ENCODE peak calls at places on chromosomes 13 and 19, in nine cellular contexts. T is AG09309, N is AG10803, J is left ventricle myocardium inferior, S is fibroblast of lung, X is GM23338, G is fibroblast of pulmonary artery, O is AG04450, R is dorsolateral prefrontal cortex. B is an unnamed sample.

GRCh38 chr13:40132249-40132648 is 476.8 kb downstream of the COG6 start:
- DNase-seq in O (no peak), R (no peak), S (no peak), T (no peak), X (no peak), J (no peak), G (no peak), N (no peak), B (no peak)

GRCh38 chr13:113947321-113948033 is 26.4 kb downstream of the C13orf46 start:
- DNase-seq in J (peak; percentile 42), N (peak; percentile 81), S (peak; percentile 64), T (no peak), O (no peak), X (peak; percentile 27), G (peak; percentile 61), R (peak; percentile 61), B (peak; percentile 64)

GRCh38 chr13:22929391-22930126 is 251.2 kb upstream of the SGCG start:
- DNase-seq in T (no peak), N (no peak), R (no peak), J (no peak), G (no peak), X (no peak), S (peak; percentile 32), O (no peak), B (no peak)

GRCh38 chr19:54444737-54445136 is 4.3 kb upstream of the LENG8 start:
- DNase-seq in X (no peak), N (no peak), J (no peak), O (no peak), R (no peak), T (no peak), S (no peak), G (no peak), B (no peak)

GRCh38 chr19:9752701-9753443 is 15.7 kb downstream of the ZNF846 start:
- DNase-seq in N (no peak), X (no peak), R (no peak), G (no peak), T (no peak), O (no peak), S (no peak), J (no peak), B (no peak)

GRCh38 chr13:79886601-79887000 is 405.6 kb downstream of the NDFIP2 start:
- DNase-seq in X (no peak), N (no peak), J (no peak), O (no peak), T (no peak), G (no peak), S (no peak), R (no peak), B (no peak)

GRCh38 chr19:4366666-4367335 is 23.4 kb downstream of the MPND start:
- DNase-seq in J (no peak), T (no peak), N (no peak), O (no peak), X (no peak), G (no peak), R (no peak), S (no peak), B (no peak)

GRCh38 chr19:49570138-49570856 is 10.1 kb downstream of the NOSIP start:
- DNase-seq in N (peak; percentile 81), X (peak; percentile 96), J (no peak), G (peak; percentile 92), T (peak; percentile 56), R (no peak), S (peak; percentile 89), O (peak; percentile 73), B (peak; percentile 85)

DNA sequence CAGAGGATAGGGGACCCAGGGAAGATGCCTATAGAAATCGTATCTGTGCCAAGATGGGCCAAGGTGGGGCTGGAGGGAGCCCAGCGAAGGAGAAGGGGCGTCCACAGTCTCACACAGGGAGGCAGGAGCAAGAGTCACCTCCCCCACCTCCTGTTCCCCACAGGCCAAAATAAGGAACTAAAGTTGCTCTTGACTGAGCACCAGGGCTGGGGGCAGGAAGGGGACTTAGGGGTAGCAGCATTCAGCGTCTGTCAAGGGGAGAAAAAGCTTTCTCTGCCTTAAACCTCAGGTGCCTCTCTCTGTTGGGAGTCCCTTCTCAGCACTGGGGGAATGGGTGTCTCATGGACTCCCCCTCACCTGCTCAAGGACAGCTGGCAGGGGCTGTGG is 404 bp downstream of the CD79A start:
- DNase-seq in G (no peak), O (no peak), N (no peak), X (no peak), J (no peak), S (no peak), T (no peak), R (no peak), B (no peak)
- TF ChIP-seq CTCF in G (no peak), O (no peak), N (no peak), X (no peak), J (no peak), S (no peak), T (no peak), R (no peak), B (no peak)

DNA sequence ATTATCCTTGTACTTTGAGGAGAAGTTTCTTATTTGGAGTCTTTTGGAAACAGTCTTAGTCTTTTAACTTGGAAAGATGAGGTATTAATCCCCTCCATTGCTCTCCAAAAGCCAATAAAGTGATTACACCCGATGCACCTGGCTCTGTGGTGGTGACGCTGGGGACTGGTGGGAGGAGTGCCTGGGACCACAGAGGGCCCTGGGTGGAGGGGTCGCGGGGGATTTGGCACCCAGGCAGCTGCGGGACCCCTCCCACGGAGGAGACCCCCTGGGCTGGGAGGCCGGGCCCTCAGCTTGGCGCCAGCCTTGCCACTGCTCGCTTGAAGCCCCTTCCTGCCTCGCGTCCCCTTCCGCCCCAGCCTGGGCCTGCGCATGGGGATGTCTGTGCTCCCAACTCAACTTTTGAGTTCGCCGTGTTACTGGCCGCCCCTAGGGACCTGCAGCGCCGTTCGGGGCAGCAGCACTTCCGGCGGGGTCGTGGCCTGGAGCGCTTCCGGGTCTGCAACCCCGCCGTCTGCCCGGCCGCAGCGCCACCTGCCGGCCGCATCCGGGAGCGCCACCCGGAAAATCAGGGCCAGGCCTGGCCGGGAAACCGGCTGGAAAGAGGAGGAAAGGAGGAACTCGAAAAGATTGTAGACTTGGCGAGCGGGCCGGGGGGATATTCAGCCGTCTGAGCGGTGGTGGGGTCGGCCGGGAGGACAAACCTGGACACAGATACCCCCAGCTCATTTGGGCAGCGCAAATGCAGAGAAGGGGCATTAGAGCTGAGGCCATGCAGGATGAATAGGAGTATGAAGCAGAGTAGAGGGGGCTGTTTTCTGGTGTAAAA is 8.4 kb downstream of the PEAK3 start:
- DNase-seq in G (peak; percentile 65), S (peak; percentile 66), T (no peak), O (no peak), N (peak; percentile 63), X (peak; percentile 96), R (no peak), J (peak; percentile 78), B (peak; percentile 44)
- H3K4me3 ChIP-seq in G (peak overlapping the region; percentile 33), S (peak overlapping the region; percentile 29), T (peak overlapping the region; percentile 45), O (peak overlapping the region; percentile 45), N (peak overlapping the region; percentile 50), X (peak overlapping the region; percentile 46), R (peak overlapping the region; percentile 100), J (peak overlapping the region; percentile 99), B (peak overlapping the region; percentile 36)

DNA sequence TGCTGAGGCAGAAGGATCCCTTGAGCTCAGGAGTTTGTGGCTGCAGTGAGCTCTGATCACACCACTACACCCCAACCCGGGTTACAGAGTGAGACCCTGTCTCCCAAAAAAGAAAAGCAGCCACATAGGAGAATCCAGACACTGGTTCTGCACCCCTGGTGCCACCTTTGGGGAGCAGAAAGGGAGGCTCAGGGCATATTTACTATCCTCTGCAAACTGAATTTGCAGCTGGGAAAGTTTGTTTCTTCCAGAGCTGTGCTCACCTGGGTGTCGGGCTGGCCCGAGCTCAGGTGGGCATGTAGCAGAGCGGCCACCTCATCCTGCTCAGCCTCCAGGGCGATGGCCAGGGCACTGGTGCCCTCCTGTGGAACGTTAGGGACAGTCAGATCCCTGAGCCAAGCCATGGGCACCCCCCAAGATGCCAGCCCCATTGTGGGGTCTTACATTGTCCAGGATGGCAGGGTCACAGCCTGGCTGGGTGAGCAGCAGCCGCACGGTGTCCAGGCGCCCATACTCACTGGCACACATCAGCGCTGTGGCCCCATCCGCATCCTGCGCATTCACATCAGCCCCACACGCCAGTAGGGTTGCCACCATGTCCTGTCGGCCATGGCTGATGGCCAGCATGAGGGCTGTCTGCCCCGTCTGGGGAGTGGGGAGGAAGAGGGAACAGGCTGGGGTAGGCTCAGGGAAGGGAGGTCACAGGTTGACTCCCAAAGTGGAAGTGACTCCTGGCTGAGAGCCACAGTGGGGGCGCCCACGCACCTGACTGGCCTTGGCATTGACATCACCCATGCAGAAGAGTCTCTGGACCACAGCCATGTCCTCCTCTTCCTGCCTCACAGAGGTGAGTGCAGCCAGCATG is 3.1 kb downstream of the RPS28 start:
- DNase-seq in X (peak; percentile 45), G (no peak), T (no peak), S (no peak), N (no peak), O (no peak), R (no peak), J (no peak), B (peak; percentile 42)
- TF ChIP-seq CTCF in X (peak; percentile 45), G (no peak), T (no peak), S (no peak), N (no peak), O (no peak), R (no peak), J (peak; percentile 22), B (no peak)

GRCh38 chr19:13027031-13027430 is 31.8 kb downstream of the NFIX start:
- DNase-seq in X (no peak), N (no peak), S (no peak), J (no peak), G (no peak), T (no peak), O (no peak), R (no peak), B (no peak)
- H3K4me3 ChIP-seq in X (no peak overlapping the region), N (peak overlapping the region; percentile 87), S (peak overlapping the region; percentile 62), J (peak overlapping the region; percentile 66), G (peak overlapping the region; percentile 51), T (peak overlapping the region; percentile 62), O (peak overlapping the region; percentile 65), R (peak overlapping the region; percentile 65), B (peak overlapping the region; percentile 90)